ENCODE peak calls at places on chromosomes 5 and 9, in four cellular contexts. W is neural progenitor cell, T is spleen, D is psoas muscle. K is an unnamed sample. For H3K4me1, the result is how much of the 10 kb centered on the place peaks cover.

GRCh38 chr5:120872292-120872691 is 408.2 kb downstream of the PRR16 start:
- DNase-seq in W (no peak), T (no peak), D (no peak), K (no peak)

GRCh38 chr9:81890104-81890503 is 38.1 kb upstream of the SPATA31D4 start:
- DNase-seq in W (no peak), T (no peak), D (no peak), K (no peak)

GRCh38 chr9:109186857-109187256 is 19.8 kb upstream of the FRRS1L start:
- DNase-seq in W (no peak), T (no peak), D (no peak), K (no peak)

GRCh38 chr5:137500616-137501225 is 1.6 kb upstream of the SPOCK1 start:
- DNase-seq in W (no peak), T (no peak), D (no peak), K (no peak)

GRCh38 chr5:131589510-131590348 is 45.3 kb downstream of the RAPGEF6 start:
- DNase-seq in W (peak), T (no peak), D (no peak), K (peak)

GRCh38 chr5:134449167-134449566 is 37.5 kb upstream of the CDKN2AIPNL start:
- DNase-seq in W (no peak), T (peak), D (peak), K (no peak)

GRCh38 chr5:40594811-40595210 is 84.9 kb upstream of the PTGER4 start:
- DNase-seq in W (no peak), T (no peak), D (no peak), K (no peak)

GRCh38 chr9:122216138-122216797 is 12.5 kb downstream of the LHX6 start:
- DNase-seq in W (no peak), T (no peak), D (no peak), K (no peak)

GRCh38 chr5:135376961-135377621 is 21.9 kb downstream of the MACROH2A1 start:
- DNase-seq in W (no peak), T (peak), D (no peak), K (no peak)

GRCh38 chr5:79743846-79744605 is 54.4 kb downstream of the CMYA5 start:
- DNase-seq in W (peak), T (no peak), D (no peak), K (no peak)

GRCh38 chr9:32709871-32710270 is 73.5 kb upstream of the TMEM215 start:
- DNase-seq in W (no peak), T (no peak), D (no peak), K (no peak)

GRCh38 chr5:126857472-126858410 is 80.8 kb downstream of the LMNB1 start:
- DNase-seq in W (no peak), T (no peak), D (no peak), K (no peak)

GRCh38 chr5:16518606-16519005 is 53.0 kb upstream of the ZNF622 start:
- DNase-seq in W (no peak), T (no peak), D (no peak), K (no peak)

GRCh38 chr9:129887210-129888084 is 52.2 kb downstream of the USP20 start:
- DNase-seq in W (no peak), T (peak), D (no peak), K (no peak)

GRCh38 chr5:140362875-140363630 is 3.1 kb downstream of the SLC4A9 start:
- DNase-seq in W (peak), T (peak), D (peak), K (peak)

GRCh38 chr5:1568201-1568979 is 44.6 kb upstream of the LPCAT1 start:
- DNase-seq in W (no peak), T (no peak), D (no peak), K (no peak)

GRCh38 chr5:11525020-11525419 is 379.2 kb downstream of the CTNND2 start:
- DNase-seq in W (peak), T (no peak), D (no peak), K (no peak)

GRCh38 chr5:116273458-116274242 is 188.8 kb downstream of the COMMD10 start:
- DNase-seq in W (no peak), T (no peak), D (no peak), K (no peak)

GRCh38 chr9:101707708-101708107 is 30.7 kb downstream of the GRIN3A start:
- DNase-seq in W (no peak), T (no peak), D (no peak), K (no peak)

GRCh38 chr5:35026941-35027340 is 20.8 kb downstream of the AGXT2 start:
- DNase-seq in W (no peak), T (no peak), D (no peak), K (no peak)

GRCh38 chr9:95462419-95463121 is 54.2 kb downstream of the PTCH1 start:
- DNase-seq in W (peak), T (peak), D (peak), K (peak)

GRCh38 chr5:172771439-172772111 is 580 bp upstream of the DUSP1 start:
- DNase-seq in W (no peak), T (no peak), D (no peak), K (no peak)

GRCh38 chr5:168366124-168366523 is 74.7 kb downstream of the WWC1 start:
- DNase-seq in W (no peak), T (no peak), D (no peak), K (no peak)

GRCh38 chr5:22541037-22541436 is 312.1 kb downstream of the CDH12 start:
- DNase-seq in W (peak), T (no peak), D (no peak), K (no peak)

GRCh38 chr9:82650368-82650767 is 412.6 kb downstream of the RASEF start:
- DNase-seq in W (no peak), T (no peak), D (no peak), K (no peak)

GRCh38 chr5:109146611-109147010 is 263.2 kb downstream of the PJA2 start:
- DNase-seq in W (no peak), T (no peak), D (no peak), K (no peak)

GRCh38 chr5:133942589-133943474 is 25.6 kb downstream of the C5orf15 start:
- DNase-seq in W (no peak), T (no peak), D (no peak), K (no peak)

GRCh38 chr9:106869458-106869857 is 6.5 kb downstream of the ZNF462 start:
- DNase-seq in W (no peak), T (no peak), D (no peak), K (no peak)

GRCh38 chr9:91771864-91772263 is 178.2 kb downstream of the ROR2 start:
- DNase-seq in W (no peak), T (no peak), D (no peak), K (no peak)

GRCh38 chr9:35756275-35756742 is 2.2 kb upstream of the MSMP start:
- DNase-seq in W (peak), T (peak), D (peak), K (peak)

GRCh38 chr5:15266265-15266664 is 233.7 kb upstream of the FBXL7 start:
- DNase-seq in W (no peak), T (no peak), D (no peak), K (no peak)

GRCh38 chr5:15263942-15264341 is 236.0 kb upstream of the FBXL7 start:
- DNase-seq in W (peak), T (no peak), D (no peak), K (no peak)

GRCh38 chr5:15261279-15261668 is 238.7 kb upstream of the FBXL7 start:
- DNase-seq in W (no peak), T (no peak), D (no peak), K (no peak)

GRCh38 chr5:15260347-15261278 is 239.4 kb upstream of the FBXL7 start:
- DNase-seq in W (no peak), T (no peak), D (no peak), K (no peak)

DNA sequence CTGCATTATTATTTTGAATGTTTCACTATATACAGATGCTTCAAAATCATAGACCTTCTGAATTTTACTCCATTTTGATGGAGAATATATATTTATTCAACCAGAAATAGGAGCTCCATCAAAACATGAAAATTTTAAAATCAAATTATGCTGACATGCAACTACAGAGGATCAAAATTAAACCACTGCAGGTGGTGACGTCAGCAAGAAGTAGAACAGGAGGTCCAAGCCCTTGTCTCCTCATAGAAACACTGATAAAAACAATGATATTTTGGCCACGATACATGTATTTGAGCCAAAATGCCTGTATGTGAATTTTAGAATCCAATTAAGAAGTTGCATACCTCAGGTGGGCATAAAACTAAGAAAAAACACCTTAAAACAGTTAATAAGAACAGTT is 236.6 kb upstream of the FBXL7 start:
- DNase-seq in W (no peak), T (no peak), D (no peak), K (no peak)
- H3K4me1 ChIP-seq in W (under half), T (under half), D (under half), K (under half)

DNA sequence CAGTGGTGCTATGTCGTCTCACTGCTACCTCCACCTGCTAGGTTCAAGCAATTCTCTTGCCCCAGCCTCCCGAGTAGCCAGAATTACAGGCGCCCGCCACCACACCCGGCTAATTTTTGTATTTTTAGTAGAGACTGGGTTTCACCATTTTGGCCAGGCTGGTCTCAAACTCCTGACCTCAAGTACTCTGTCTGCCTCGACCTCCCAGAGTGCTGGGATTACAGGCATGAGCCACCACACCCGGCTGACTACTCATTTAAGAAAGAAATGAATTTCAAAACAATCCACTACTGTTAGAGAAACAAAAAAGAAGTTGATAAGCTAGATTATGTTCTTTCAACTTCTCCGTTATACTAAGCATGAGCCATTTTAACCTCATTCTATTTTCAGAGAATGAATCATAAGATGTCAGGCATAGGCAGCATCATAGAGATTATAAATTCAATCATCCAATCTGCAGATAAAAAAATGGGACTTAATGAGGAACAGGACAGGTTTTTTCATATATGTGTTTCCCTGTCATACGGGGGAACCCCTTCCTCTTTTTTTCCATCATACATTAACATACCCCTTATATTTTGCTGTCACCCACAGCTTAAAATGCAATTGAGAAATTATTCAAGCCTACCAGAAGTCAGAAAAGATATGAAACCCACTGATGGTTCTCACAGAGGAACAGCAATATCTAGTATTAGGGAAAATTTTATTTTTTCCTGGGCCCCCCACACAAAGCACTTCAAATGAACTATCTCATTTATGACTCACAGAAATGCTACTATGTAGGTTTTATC is 26.5 kb upstream of the ADRB2 start:
- DNase-seq in W (no peak), T (no peak), D (no peak), K (no peak)
- TF ChIP-seq CTCF in W (no peak), T (no peak), D (no peak), K (no peak)

DNA sequence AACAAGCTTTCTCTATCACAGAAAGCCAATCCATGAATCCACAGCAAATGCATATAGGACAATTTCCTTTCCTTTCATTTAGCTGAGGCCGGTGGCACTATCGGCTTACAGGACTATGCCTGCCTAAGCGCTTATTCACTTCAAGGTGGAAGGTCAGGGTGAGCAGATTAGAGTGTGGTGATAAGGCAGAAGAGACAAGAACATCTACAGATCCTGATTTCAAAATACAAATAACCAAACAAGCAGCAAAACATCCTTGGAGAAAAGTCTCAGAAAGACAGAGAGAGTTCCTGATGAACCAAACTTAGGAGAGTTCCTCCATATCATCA is 57.2 kb downstream of the MEF2C start:
- DNase-seq in W (no peak), T (no peak), D (no peak), K (no peak)
- H3K4me3 ChIP-seq in W (no peak), T (no peak), D (peak), K (no peak)

DNA sequence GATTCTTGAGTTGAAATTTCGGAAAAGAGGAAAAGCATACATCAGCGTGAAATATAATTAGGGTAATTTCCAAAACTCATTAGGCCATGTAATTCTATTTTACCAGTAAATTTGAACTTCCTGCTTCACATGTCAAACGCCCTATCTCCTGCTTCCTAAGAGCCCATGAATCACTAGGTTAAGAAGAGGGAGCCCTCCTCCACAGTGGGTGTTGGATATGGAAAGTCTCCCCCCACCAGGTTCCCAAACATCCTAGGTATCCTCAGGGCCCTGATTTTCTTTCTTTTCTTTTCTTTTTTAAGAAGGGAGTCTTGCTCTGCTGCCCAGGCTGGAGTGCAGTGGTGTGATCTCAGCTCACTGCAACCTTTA is 115.1 kb downstream of the SUSD1 start:
- DNase-seq in W (no peak), T (no peak), D (no peak), K (no peak)
- H3K4me1 ChIP-seq in W (under half), T (half or more), D (under half), K (under half)

DNA sequence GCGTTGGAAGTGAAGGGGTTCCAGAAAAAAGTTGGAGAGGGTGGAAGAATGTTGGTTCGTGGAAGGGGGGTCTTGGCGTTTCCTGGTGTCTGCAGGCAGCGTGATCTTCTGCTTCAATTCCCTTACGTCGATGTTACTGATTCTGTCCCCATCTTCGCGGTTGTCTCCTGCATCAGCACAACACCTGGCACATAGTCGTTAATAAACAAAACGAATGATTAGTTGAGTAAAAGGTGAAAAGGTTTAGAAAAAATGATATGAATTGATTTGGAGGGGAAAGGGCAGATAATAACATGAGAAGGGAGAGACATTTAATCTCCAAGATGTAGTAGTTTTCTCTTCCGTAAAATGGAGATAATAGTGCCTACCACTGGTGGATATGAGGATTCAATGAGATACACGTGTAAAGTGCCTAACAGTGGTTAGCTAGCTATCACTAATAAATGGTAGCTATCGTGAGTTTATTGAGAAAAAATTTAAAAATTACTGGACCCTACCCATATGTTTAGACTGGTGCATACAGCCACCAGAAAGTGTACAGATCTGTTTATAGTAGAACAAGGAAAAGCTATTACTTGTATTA is 556 bp downstream of the MTREX start:
- DNase-seq in W (no peak), T (no peak), D (no peak), K (no peak)
- TF ChIP-seq CTCF in W (no peak), T (no peak), D (no peak), K (no peak)

DNA sequence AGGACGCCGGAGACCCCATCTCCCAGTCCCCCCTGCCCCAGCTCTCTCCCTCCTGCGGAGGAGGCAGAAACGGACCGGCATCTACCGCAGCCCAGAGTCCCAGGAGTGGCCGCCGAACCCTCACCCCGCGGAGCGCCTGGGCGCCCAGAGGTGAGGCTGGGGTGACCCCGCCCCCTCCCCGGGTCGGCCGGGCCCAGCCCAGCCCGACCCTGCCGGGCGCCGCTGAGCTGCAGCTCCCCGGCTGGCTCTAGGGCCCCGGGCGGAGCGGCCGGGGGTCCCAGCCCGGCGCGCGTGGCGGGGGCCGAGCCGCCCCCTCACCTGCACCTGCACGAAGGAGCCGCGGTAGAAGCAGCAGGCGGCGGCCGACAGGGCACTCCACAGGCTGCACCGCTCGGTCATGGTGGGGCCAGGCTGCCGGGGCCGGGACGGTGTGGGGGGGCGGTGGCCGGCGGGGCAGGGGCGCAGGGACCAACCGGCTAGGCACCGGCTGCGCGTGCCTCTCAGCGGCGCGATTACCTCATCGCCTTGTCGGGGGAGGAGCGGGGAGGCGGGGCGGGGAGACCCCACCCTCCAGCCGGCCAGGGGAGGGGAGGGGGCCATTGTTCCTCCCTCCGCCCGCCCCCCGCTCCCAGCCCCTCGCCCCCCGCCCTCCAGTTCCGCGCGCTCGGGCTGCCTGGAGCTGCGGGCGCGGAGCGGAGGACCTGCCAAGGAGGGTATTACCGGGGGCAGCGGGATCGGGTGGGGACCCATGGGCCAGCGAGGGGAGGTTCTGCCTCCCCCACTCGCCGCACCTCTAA is 19.9 kb upstream of the TOR2A start:
- DNase-seq in W (peak), T (no peak), D (no peak), K (no peak)
- H3K4me3 ChIP-seq in W (peak), T (peak), D (peak), K (peak)

GRCh38 chr5:72438141-72438540 is 69.1 kb downstream of the ZNF366 start:
- DNase-seq in W (no peak), T (no peak), D (no peak), K (no peak)
- H3K4me1 ChIP-seq in W (under half), T (under half), D (half or more), K (under half)

GRCh38 chr9:137237759-137238726 is 3.0 kb upstream of the TUBB4B start:
- DNase-seq in W (no peak), T (no peak), D (peak), K (no peak)
- TF ChIP-seq CTCF in W (no peak), T (no peak), D (no peak), K (no peak)

K was measured in pancreas.